ENCODE peak calls at places on chromosomes 16 and 17, in five cellular contexts. P, G, T, W and I are unnamed samples.

GRCh38 chr17:55172612-55173011 is 92.1 kb upstream of the HLF start:
- DNase-seq in P (no peak), G (no peak), T (no peak), W (no peak), I (no peak)

GRCh38 chr16:46746821-46747776 is 1.0 kb downstream of the MYLK3 start:
- DNase-seq in P (peak), G (no peak), T (no peak), W (peak), I (no peak)

GRCh38 chr17:13953871-13954270 is 115.4 kb upstream of the COX10 start:
- DNase-seq in P (no peak), G (no peak), T (no peak), W (no peak), I (no peak)

GRCh38 chr16:85243312-85243711 is 131.0 kb upstream of the CIBAR2 start:
- DNase-seq in P (no peak), G (no peak), T (no peak), W (no peak), I (no peak)

GRCh38 chr17:15377200-15377599 is 35.8 kb upstream of the TEKT3 start:
- DNase-seq in P (no peak), G (peak), T (no peak), W (no peak), I (no peak)

GRCh38 chr17:64091116-64091515 is 38.8 kb downstream of the ERN1 start:
- DNase-seq in P (no peak), G (peak), T (no peak), W (no peak), I (no peak)

GRCh38 chr17:20010099-20010863 is 1.1 kb downstream of the SPECC1 start:
- DNase-seq in P (peak), G (peak), T (peak), W (no peak), I (no peak)

GRCh38 chr17:5772720-5773119 is 188.4 kb upstream of the NLRP1 start:
- DNase-seq in P (no peak), G (no peak), T (no peak), W (no peak), I (no peak)

GRCh38 chr16:56985962-56986360 is 3.4 kb upstream of the NLRC5 start:
- DNase-seq in P (no peak), G (no peak), T (no peak), W (no peak), I (no peak)

GRCh38 chr16:31491778-31492418 is 9.0 kb downstream of the SLC5A2 start:
- DNase-seq in P (no peak), G (no peak), T (no peak), W (no peak), I (no peak)

GRCh38 chr16:74455619-74456289 is 34.5 kb upstream of the CLEC18B start:
- DNase-seq in P (no peak), G (no peak), T (no peak), W (no peak), I (no peak)

GRCh38 chr17:74192950-74193781 is 10.3 kb upstream of the RPL38 start:
- DNase-seq in P (no peak), G (peak), T (no peak), W (peak), I (peak)

GRCh38 chr16:483351-484075 is 44.0 kb upstream of the CAPN15 start:
- DNase-seq in P (peak), G (no peak), T (no peak), W (no peak), I (no peak)

GRCh38 chr17:18362509-18363020 is 785 bp downstream of the SHMT1 start:
- DNase-seq in P (peak), G (peak), T (no peak), W (peak), I (no peak)

GRCh38 chr17:67276075-67276474 is 31.1 kb upstream of the HELZ start:
- DNase-seq in P (no peak), G (peak), T (peak), W (no peak), I (no peak)

GRCh38 chr16:22098538-22099255 is 6.4 kb downstream of the VWA3A start:
- DNase-seq in P (peak), G (peak), T (peak), W (no peak), I (no peak)

GRCh38 chr17:65051922-65052321 is 4.6 kb downstream of the GNA13 start:
- DNase-seq in P (no peak), G (no peak), T (no peak), W (no peak), I (no peak)

GRCh38 chr17:6208608-6209180 is 138.5 kb downstream of the WSCD1 start:
- DNase-seq in P (no peak), G (no peak), T (no peak), W (no peak), I (no peak)

GRCh38 chr16:24540575-24541240 is 1.3 kb downstream of the RBBP6 start:
- DNase-seq in P (no peak), G (peak), T (no peak), W (no peak), I (no peak)

GRCh38 chr16:46747777-46748651 is at the start of gene MYLK3:
- DNase-seq in P (peak), G (no peak), T (no peak), W (no peak), I (no peak)

GRCh38 chr16:82773018-82773417 is 146.2 kb downstream of the CDH13 start:
- DNase-seq in P (no peak), G (no peak), T (no peak), W (no peak), I (no peak)

GRCh38 chr17:34252138-34252889 is 2.8 kb upstream of the CCL2 start:
- DNase-seq in P (peak), G (no peak), T (no peak), W (peak), I (no peak)

GRCh38 chr17:81420769-81421462 is 25.7 kb downstream of the BAHCC1 start:
- DNase-seq in P (peak), G (no peak), T (no peak), W (peak), I (no peak)

GRCh38 chr17:35069311-35069710 is 5.8 kb upstream of the RFFL start:
- DNase-seq in P (no peak), G (no peak), T (no peak), W (no peak), I (no peak)

GRCh38 chr16:69566437-69567030 is 768 bp downstream of the NFAT5 start:
- DNase-seq in P (peak), G (peak), T (no peak), W (peak), I (no peak)

GRCh38 chr17:28598389-28598788 is 436 bp downstream of the SPAG5 start:
- DNase-seq in P (no peak), G (no peak), T (no peak), W (no peak), I (no peak)

GRCh38 chr16:10870808-10871156 is 6.2 kb upstream of the CIITA start:
- DNase-seq in P (no peak), G (no peak), T (no peak), W (no peak), I (no peak)

GRCh38 chr16:57027067-57027466 is 37.7 kb downstream of the NLRC5 start:
- DNase-seq in P (no peak), G (no peak), T (no peak), W (no peak), I (no peak)

GRCh38 chr16:11036040-11036439 is 91.7 kb downstream of the CLEC16A start:
- DNase-seq in P (no peak), G (no peak), T (no peak), W (no peak), I (no peak)

GRCh38 chr16:72066747-72067146 is 3.7 kb downstream of the HPR start:
- DNase-seq in P (peak), G (peak), T (peak), W (no peak), I (no peak)

GRCh38 chr16:668519-669171 is 713 bp downstream of the RHOT2 start:
- DNase-seq in P (no peak), G (no peak), T (no peak), W (no peak), I (no peak)

GRCh38 chr17:22266231-22266630 is 573.9 kb downstream of the KCNJ18 start:
- DNase-seq in P (no peak), G (no peak), T (no peak), W (no peak), I (no peak)

GRCh38 chr16:49183911-49184310 is 97.7 kb downstream of the CBLN1 start:
- DNase-seq in P (no peak), G (peak), T (peak), W (no peak), I (no peak)

DNA sequence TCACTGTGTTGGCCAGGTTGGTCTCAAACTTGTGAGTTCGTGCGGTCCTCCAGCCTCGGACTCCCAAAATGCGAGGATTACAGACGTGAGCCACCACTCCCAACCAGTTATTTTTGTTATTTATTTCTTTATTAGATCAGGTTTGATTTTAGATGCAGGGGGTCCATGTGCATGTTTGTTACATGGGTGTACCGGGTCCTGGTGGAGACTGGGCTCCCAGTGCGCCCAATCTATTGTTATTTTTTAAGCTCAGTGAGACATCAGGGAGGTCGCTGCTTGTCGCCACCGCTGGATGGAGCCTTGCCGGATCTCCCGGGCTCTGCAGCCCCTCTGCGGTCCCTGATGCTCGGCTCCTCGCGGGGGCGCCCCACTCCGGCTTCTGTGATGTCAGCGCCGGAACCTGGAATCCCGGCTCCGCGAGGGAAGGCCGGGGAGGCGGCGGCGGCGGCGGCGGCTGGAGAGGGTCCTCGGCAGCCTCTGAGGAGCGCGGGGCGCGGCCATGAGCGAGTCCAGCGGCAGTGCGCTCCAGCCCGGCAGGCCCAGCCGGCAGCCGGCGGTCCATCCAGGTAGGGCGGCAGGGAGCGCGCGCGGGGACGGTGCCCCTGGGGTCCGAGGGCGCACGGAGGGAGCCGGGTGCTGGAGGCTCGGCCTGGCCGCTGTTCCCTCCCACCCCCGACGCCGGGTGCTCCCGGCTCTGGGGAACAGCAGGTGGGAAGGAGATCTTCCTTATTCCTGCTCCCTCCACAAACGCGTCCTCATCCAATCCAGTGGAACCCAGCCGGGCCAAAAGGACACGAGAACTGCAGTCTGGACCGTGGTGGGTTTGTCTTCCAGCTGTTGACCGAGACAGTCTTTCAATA is at the start of gene TMC7:
- DNase-seq in P (peak), G (peak), T (peak), W (peak), I (peak)
- TF ChIP-seq CTCF in P (peak), G (peak), T (peak), W (peak), I (peak)

GRCh38 chr17:38456031-38456815 is 28.0 kb downstream of the ARHGAP23 start:
- DNase-seq in P (no peak), G (no peak), T (no peak), W (no peak), I (peak)

GRCh38 chr17:38454528-38454927 is 26.3 kb downstream of the ARHGAP23 start:
- DNase-seq in P (peak), G (peak), T (peak), W (peak), I (peak)

GRCh38 chr17:38457577-38458371 is 29.5 kb downstream of the ARHGAP23 start:
- DNase-seq in P (no peak), G (no peak), T (no peak), W (no peak), I (peak)

GRCh38 chr17:38453951-38454421 is 25.7 kb downstream of the ARHGAP23 start:
- DNase-seq in P (peak), G (peak), T (no peak), W (no peak), I (no peak)

GRCh38 chr17:38455288-38455915 is 27.1 kb downstream of the ARHGAP23 start:
- DNase-seq in P (no peak), G (no peak), T (no peak), W (no peak), I (peak)
- TF ChIP-seq CTCF in P (no peak), G (no peak), T (no peak), W (no peak), I (no peak)

GRCh38 chr16:87241135-87241771 is 75.9 kb downstream of the C16orf95 start:
- DNase-seq in P (no peak), G (no peak), T (no peak), W (no peak), I (no peak)
- TF ChIP-seq CTCF in P (no peak), G (no peak), T (no peak), W (no peak), I (no peak)

GRCh38 chr17:44376124-44376523 is 12.5 kb upstream of the FAM171A2 start:
- DNase-seq in P (peak), G (peak), T (no peak), W (no peak), I (no peak)
- TF ChIP-seq CTCF in P (peak), G (peak), T (peak), W (no peak), I (peak)

GRCh38 chr17:47823519-47823918 is 1.9 kb upstream of the OSBPL7 start:
- DNase-seq in P (no peak), G (no peak), T (no peak), W (no peak), I (no peak)

GRCh38 chr17:47821031-47821423 is 567 bp downstream of the OSBPL7 start:
- DNase-seq in P (no peak), G (no peak), T (no peak), W (no peak), I (no peak)

GRCh38 chr17:47822785-47823184 is 1.2 kb upstream of the OSBPL7 start:
- DNase-seq in P (no peak), G (no peak), T (no peak), W (peak), I (no peak)

GRCh38 chr17:47820023-47820789 is 1.4 kb downstream of the OSBPL7 start:
- DNase-seq in P (no peak), G (peak), T (no peak), W (no peak), I (no peak)

GRCh38 chr17:47821424-47822379 is at the start of gene OSBPL7:
- DNase-seq in P (peak), G (peak), T (peak), W (peak), I (peak)
- TF ChIP-seq CTCF in P (no peak), G (peak), T (peak), W (no peak), I (peak)

GRCh38 chr17:77398274-77398673 is 257.5 kb downstream of the SEC14L1 start:
- DNase-seq in P (no peak), G (no peak), T (no peak), W (no peak), I (no peak)

GRCh38 chr17:77403854-77404253 is 263.1 kb downstream of the SEC14L1 start:
- DNase-seq in P (no peak), G (no peak), T (no peak), W (no peak), I (no peak)

GRCh38 chr17:77399319-77399959 is 258.7 kb downstream of the SEC14L1 start:
- DNase-seq in P (no peak), G (no peak), T (no peak), W (no peak), I (no peak)

GRCh38 chr17:77402159-77402731 is 261.5 kb downstream of the SEC14L1 start:
- DNase-seq in P (no peak), G (no peak), T (no peak), W (no peak), I (no peak)

DNA sequence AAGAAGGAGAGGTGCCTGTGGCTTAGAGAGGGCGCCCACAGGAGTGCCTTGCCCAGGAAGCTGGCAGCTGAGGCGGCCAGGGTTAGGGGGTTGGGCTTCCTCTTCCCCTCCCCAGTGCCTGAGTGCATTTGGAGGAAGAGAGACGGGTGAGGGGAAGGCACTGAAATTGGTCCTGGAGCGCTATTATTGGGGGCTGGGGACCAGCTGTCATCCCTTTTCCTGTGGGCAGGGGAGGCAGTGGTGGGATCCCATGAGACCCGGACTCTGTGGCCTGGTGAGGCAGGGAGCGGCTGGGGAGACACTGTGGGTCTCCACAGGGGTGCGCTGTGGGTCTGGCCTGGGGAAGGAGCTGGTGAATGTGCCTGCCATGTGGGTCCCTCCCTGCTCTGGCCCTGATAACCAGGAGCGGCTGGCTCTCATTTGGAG is 259.7 kb downstream of the SEC14L1 start:
- DNase-seq in P (peak), G (no peak), T (no peak), W (peak), I (peak)
- TF ChIP-seq CTCF in P (peak), G (peak), T (no peak), W (peak), I (peak)

GRCh38 chr17:30000001-30000754 is 58.7 kb downstream of the EFCAB5 start:
- DNase-seq in P (no peak), G (peak), T (no peak), W (no peak), I (no peak)
- TF ChIP-seq CTCF in P (no peak), G (peak), T (no peak), W (no peak), I (peak)

GRCh38 chr16:54633943-54634362 is 296.7 kb upstream of the IRX5 start:
- DNase-seq in P (peak), G (no peak), T (peak), W (no peak), I (no peak)
- TF ChIP-seq CTCF in P (peak), G (peak), T (peak), W (peak), I (peak)

DNA sequence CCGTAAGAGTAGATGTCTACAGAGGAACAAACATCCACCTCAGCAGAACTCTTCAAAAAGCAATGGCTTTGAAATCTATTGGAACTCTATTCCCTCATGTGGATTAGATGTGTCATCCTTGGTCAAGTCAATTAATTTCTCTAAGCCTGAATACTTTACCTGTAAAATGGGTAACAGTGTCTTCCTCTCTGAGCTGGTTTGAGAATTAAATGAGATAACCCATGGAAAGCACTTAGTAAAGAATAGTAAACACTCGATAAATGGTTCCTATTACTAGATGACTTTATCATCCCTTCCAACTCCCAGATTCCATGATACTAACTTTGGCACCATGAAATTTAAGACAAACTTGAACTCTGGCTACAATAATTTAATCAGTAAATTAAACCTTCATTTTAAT is 89.1 kb downstream of the SKAP1 start:
- DNase-seq in P (no peak), G (no peak), T (no peak), W (no peak), I (no peak)
- TF ChIP-seq CTCF in P (no peak), G (no peak), T (no peak), W (no peak), I (no peak)

DNA sequence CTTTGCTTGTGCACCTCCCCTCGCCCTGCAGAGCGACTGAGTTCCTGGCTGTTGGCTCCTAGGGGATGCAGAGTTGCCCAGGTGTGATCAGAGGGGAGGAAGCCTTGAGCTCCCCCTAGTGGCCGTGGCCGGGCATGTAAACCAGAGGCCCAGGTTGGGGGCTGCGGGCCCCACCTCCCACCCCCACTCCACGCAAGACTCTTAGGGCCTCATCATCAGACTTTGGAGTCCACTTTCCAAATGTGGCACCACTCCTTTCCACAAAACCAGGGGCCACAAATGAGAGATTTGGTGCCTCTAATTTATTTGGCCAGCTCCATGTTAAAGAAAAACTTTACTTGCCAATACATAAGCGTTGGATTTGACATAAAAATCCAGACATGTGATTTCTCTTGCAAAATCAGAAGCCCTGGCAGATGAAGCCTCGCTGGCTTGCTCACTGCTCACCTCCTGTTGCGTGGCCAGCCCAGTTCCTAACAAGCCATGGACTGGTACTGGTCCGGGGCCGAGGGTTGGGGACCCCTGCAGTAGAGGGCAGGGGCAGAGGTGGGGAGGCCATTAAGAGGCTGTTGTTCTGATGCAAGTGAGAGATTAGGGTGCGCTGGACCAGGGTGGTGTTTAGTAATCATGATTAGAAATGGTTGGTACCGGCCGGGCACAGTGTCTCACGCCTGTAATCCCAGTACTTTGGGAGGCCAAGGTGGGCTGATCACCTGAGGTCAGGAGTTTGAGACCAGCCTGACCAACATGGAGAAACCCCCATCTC is 28.7 kb upstream of the GAS7 start:
- DNase-seq in P (peak), G (peak), T (peak), W (peak), I (no peak)
- TF ChIP-seq CTCF in P (peak), G (peak), T (peak), W (peak), I (peak)